ENCODE peak calls at places on chromosome 1, in nine cellular contexts. V is GM23248, O is hepatocyte, M is neural progenitor cell, K is GM23338, G is MM.1S, A is PC-3, C is HCT116, N is SK-N-SH. E is an unnamed sample.
A peak's percentile ranks its signal among the peaks of the same experiment; 100 is the strongest.

GRCh38 chr1:233639611-233640010 is 25.7 kb downstream of the KCNK1 start:
- DNase-seq in V (no peak), O (no peak), M (no peak), K (no peak), G (no peak), A (peak; percentile 27), C (no peak), N (no peak), E (no peak)

GRCh38 chr1:209768354-209768774 is 12.5 kb downstream of the TRAF3IP3 start:
- DNase-seq in V (no peak), O (no peak), M (no peak), K (no peak), G (peak; percentile 98), A (no peak), C (no peak), N (no peak), E (peak; percentile 5)

GRCh38 chr1:192592493-192592892 is 16.9 kb downstream of the RGS1 start:
- DNase-seq in V (no peak), O (no peak), M (no peak), K (no peak), G (peak; percentile 6), A (no peak), C (no peak), N (no peak), E (no peak)

GRCh38 chr1:34165422-34165921 is 442 bp upstream of the CSMD2 start:
- DNase-seq in V (peak; percentile 26), O (no peak), M (peak; percentile 32), K (peak; percentile 71), G (no peak), A (no peak), C (no peak), N (peak; percentile 42), E (no peak)

GRCh38 chr1:211145944-211146343 is 12.0 kb upstream of the KCNH1 start:
- DNase-seq in V (no peak), O (peak; percentile 19), M (no peak), K (no peak), G (no peak), A (no peak), C (no peak), N (no peak), E (no peak)

GRCh38 chr1:1779691-1780597 is 1.7 kb upstream of the NADK start:
- DNase-seq in V (peak; percentile 69), O (peak; percentile 42), M (peak; percentile 25), K (peak; percentile 86), G (peak; percentile 92), A (no peak), C (no peak), N (no peak), E (peak; percentile 90)

GRCh38 chr1:9442266-9442846 is 96.9 kb upstream of the SLC25A33 start:
- DNase-seq in V (peak; percentile 25), O (peak; percentile 56), M (no peak), K (no peak), G (no peak), A (no peak), C (no peak), N (no peak), E (no peak)

GRCh38 chr1:1788646-1789431 is 10.6 kb upstream of the NADK start:
- DNase-seq in V (peak; percentile 48), O (peak; percentile 32), M (peak; percentile 41), K (peak; percentile 72), G (peak; percentile 9), A (peak; percentile 53), C (no peak), N (peak; percentile 53), E (peak; percentile 45)

GRCh38 chr1:56385314-56385713 is 194.0 kb downstream of the PLPP3 start:
- DNase-seq in V (no peak), O (no peak), M (no peak), K (no peak), G (no peak), A (no peak), C (no peak), N (no peak), E (no peak)

GRCh38 chr1:39896909-39897685 is 4.6 kb downstream of the MYCL start:
- DNase-seq in V (peak; percentile 77), O (peak; percentile 27), M (peak; percentile 49), K (peak; percentile 54), G (no peak), A (no peak), C (no peak), N (no peak), E (no peak)

GRCh38 chr1:225508538-225509375 is 80.9 kb upstream of the LBR start:
- DNase-seq in V (peak; percentile 98), O (peak; percentile 70), M (peak; percentile 63), K (peak; percentile 66), G (no peak), A (peak; percentile 98), C (peak; percentile 94), N (no peak), E (no peak)

GRCh38 chr1:31672988-31673387 is 28.3 kb upstream of the PEF1 start:
- DNase-seq in V (no peak), O (peak; percentile 21), M (no peak), K (peak; percentile 20), G (no peak), A (no peak), C (no peak), N (peak; percentile 46), E (no peak)
- TF ChIP-seq EZH2phosphoT487 in V (no peak), O (no peak), M (no peak), K (no peak), G (no peak), A (no peak), C (no peak), N (no peak), E (no peak)

GRCh38 chr1:165844114-165844798 is 16.8 kb downstream of the UCK2 start:
- DNase-seq in V (no peak), O (no peak), M (no peak), K (no peak), G (no peak), A (no peak), C (no peak), N (no peak), E (no peak)

GRCh38 chr1:165845569-165845968 is 18.2 kb downstream of the UCK2 start:
- DNase-seq in V (no peak), O (no peak), M (no peak), K (no peak), G (no peak), A (no peak), C (no peak), N (no peak), E (no peak)

GRCh38 chr1:165845992-165846748 is 18.8 kb downstream of the UCK2 start:
- DNase-seq in V (no peak), O (no peak), M (no peak), K (no peak), G (peak; percentile 88), A (no peak), C (no peak), N (no peak), E (no peak)

GRCh38 chr1:165843304-165843703 is 15.9 kb downstream of the UCK2 start:
- DNase-seq in V (peak; percentile 47), O (no peak), M (no peak), K (no peak), G (no peak), A (peak; percentile 46), C (no peak), N (no peak), E (no peak)

GRCh38 chr1:165844933-165845332 is 17.5 kb downstream of the UCK2 start:
- DNase-seq in V (no peak), O (no peak), M (no peak), K (peak; percentile 66), G (no peak), A (no peak), C (no peak), N (no peak), E (no peak)
- TF ChIP-seq EZH2phosphoT487 in V (no peak), O (no peak), M (no peak), K (no peak), G (no peak), A (no peak), C (no peak), N (no peak), E (no peak)

DNA sequence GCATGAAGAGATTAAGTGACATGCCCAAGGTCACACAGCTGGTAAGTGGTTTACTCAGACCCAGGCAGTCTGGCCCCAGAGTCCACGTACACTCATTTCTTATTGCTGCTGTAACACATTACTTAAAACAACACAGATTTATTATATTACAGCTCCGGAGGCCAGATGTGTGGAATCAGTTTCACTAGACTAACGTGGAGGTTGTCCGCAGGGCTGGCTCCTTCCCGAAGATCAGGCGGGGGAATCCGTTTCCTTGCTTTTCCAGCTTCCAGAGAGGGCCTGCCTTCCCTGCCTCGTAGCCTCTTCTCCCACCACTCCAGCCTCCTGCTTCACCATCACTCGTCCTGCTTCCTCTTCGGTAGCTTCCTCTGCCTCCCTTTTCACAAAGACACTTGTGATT is 81.2 kb downstream of the KCNN3 start:
- DNase-seq in V (no peak), O (no peak), M (no peak), K (no peak), G (no peak), A (no peak), C (no peak), N (no peak), E (no peak)
- TF ChIP-seq EZH2phosphoT487 in V (no peak), O (no peak), M (no peak), K (no peak), G (no peak), A (no peak), C (no peak), N (no peak), E (no peak)

GRCh38 chr1:17582124-17582768 is 42.7 kb downstream of the ARHGEF10L start:
- DNase-seq in V (no peak), O (no peak), M (no peak), K (no peak), G (no peak), A (no peak), C (no peak), N (no peak), E (no peak)

GRCh38 chr1:17577907-17578297 is 38.4 kb downstream of the ARHGEF10L start:
- DNase-seq in V (no peak), O (no peak), M (no peak), K (no peak), G (no peak), A (no peak), C (no peak), N (no peak), E (no peak)

GRCh38 chr1:17584539-17584938 is 45.0 kb downstream of the ARHGEF10L start:
- DNase-seq in V (no peak), O (no peak), M (no peak), K (no peak), G (no peak), A (no peak), C (no peak), N (no peak), E (no peak)

GRCh38 chr1:17579951-17580939 is 40.7 kb downstream of the ARHGEF10L start:
- DNase-seq in V (no peak), O (peak; percentile 78), M (no peak), K (no peak), G (no peak), A (no peak), C (no peak), N (no peak), E (no peak)

DNA sequence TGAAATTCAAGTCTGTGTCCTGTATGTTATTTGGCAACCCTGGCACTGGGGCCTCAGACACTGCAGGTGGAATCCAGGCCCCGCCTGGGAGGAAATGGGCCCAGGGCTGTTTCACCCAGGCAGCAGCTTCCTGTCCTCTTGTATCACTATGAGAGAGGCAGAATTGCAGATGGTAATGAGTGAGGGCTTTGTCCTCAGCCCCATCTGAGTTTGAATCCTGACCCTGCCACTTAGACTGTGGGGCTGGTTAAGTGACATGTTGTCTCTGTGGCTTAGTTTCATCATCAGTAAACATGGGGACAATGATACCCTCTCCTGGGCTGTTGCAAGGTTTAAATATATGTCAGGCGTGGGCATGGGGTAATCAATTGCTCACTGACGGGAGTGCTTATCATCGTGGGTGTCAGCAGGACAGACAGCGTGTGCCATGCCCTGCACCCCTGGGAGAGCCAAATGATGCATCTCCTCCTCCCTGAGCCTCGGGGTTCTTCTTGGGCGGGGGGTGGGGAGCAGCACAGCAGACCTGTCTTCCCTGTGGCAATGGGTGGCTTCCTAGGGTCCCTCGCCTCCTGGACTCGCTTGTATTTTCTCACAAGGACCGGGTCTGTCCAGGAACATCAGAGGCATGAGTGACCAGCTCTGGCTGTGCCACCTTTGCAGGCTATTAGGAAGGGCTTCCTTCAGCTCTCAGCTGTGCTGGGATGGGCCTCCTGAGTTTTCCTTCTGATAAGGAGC is 42.1 kb downstream of the ARHGEF10L start:
- DNase-seq in V (no peak), O (no peak), M (no peak), K (no peak), G (peak; percentile 68), A (no peak), C (no peak), N (peak; percentile 70), E (peak; percentile 71)
- TF ChIP-seq EZH2phosphoT487 in V (no peak), O (no peak), M (no peak), K (no peak), G (no peak), A (no peak), C (no peak), N (no peak), E (no peak)